ENCODE peak calls at places on chromosomes 12 and 14, in four cellular contexts. O is CD4-positive, alpha-beta T cell; T is PC-3; U is nucleus accumbens. F is an unnamed sample.
A peak's percentile ranks its signal among the peaks of the same experiment; 100 is the strongest.

GRCh38 chr14:71555654-71556559 is 376.3 kb upstream of the RGS6 start:
- DNase-seq in O (peak; percentile 2), T (no peak), U (no peak), F (peak; percentile 52)

GRCh38 chr12:130838284-130838950 is 633 bp downstream of the STX2 start:
- DNase-seq in O (peak; percentile 16), T (peak; percentile 46), U (no peak), F (peak; percentile 36)

GRCh38 chr14:28709571-28710305 is 56.8 kb upstream of the FOXG1 start:
- DNase-seq in O (no peak), T (no peak), U (no peak), F (no peak)

GRCh38 chr12:90037740-90038139 is 329.1 kb upstream of the ATP2B1 start:
- DNase-seq in O (no peak), T (peak; percentile 20), U (no peak), F (no peak)

GRCh38 chr12:26032719-26033241 is 74.3 kb downstream of the RASSF8 start:
- DNase-seq in O (no peak), T (peak; percentile 49), U (no peak), F (no peak)

GRCh38 chr12:6267007-6267721 is 43.3 kb upstream of the PLEKHG6 start:
- DNase-seq in O (no peak), T (peak; percentile 22), U (no peak), F (no peak)

GRCh38 chr14:49892301-49892635 is 614 bp upstream of the ARF6 start:
- DNase-seq in O (peak; percentile 9), T (peak; percentile 63), U (peak; percentile 68), F (peak; percentile 56)

GRCh38 chr14:103847954-103848719 is 762 bp upstream of the PPP1R13B start:
- DNase-seq in O (no peak), T (no peak), U (peak; percentile 39), F (no peak)

GRCh38 chr14:91786188-91786587 is 54.3 kb upstream of the CATSPERB start:
- DNase-seq in O (no peak), T (no peak), U (no peak), F (no peak)

GRCh38 chr12:43151406-43152080 is 400.5 kb downstream of the ADAMTS20 start:
- DNase-seq in O (no peak), T (no peak), U (no peak), F (no peak)

GRCh38 chr14:68307769-68308168 is 485.1 kb downstream of the ZFP36L1 start:
- DNase-seq in O (no peak), T (no peak), U (no peak), F (no peak)

GRCh38 chr12:11664101-11664500 is 14.6 kb downstream of the ETV6 start:
- DNase-seq in O (no peak), T (no peak), U (no peak), F (no peak)

F was measured in activated CD4-positive, alpha-beta memory T cell treated with anti-CD3 and anti-CD28 coated beads, Interleukin-2, amount 10 ng/mL, durations not matched to agents 7 days and 5 days.